ENCODE peak calls at places on chromosomes 12 and 14, in four cellular contexts. R is K562, Z is HepG2, G is HCT116. U is an unnamed sample.
A peak's percentile ranks its signal among the peaks of the same experiment; 100 is the strongest.

GRCh38 chr12:48970702-48971334 is 717 bp downstream of the WNT10B start:
- DNase-seq in G (no peak), R (peak; percentile 23), Z (no peak), U (no peak)

GRCh38 chr12:47391566-47391965 is 311.8 kb upstream of the AMIGO2 start:
- DNase-seq in Z (no peak), G (no peak), R (no peak), U (no peak)

GRCh38 chr12:42977451-42978230 is 388.1 kb upstream of the PRICKLE1 start:
- DNase-seq in Z (no peak), R (no peak), G (no peak), U (no peak)

GRCh38 chr12:106080111-106080732 is 58.5 kb downstream of the NUAK1 start:
- DNase-seq in R (no peak), Z (no peak), G (no peak), U (no peak)

GRCh38 chr12:9866786-9867379 is 2.3 kb downstream of the CLEC2B start:
- DNase-seq in Z (no peak), G (no peak), R (no peak), U (no peak)

GRCh38 chr12:15035185-15035584 is 62.3 kb downstream of the PDE6H start:
- DNase-seq in Z (no peak), G (no peak), R (no peak), U (no peak)

GRCh38 chr14:28807518-28807917 is 40.9 kb downstream of the FOXG1 start:
- DNase-seq in G (no peak), Z (no peak), R (no peak), U (no peak)

GRCh38 chr12:113278141-113278540 is 56.8 kb downstream of the SLC8B1 start:
- DNase-seq in G (no peak), Z (no peak), R (no peak), U (no peak)

GRCh38 chr12:1732914-1733313 is 42.0 kb downstream of the ADIPOR2 start:
- DNase-seq in G (no peak), R (no peak), Z (peak; percentile 82), U (no peak)

GRCh38 chr12:93632383-93632782 is 44.8 kb upstream of the CRADD start:
- DNase-seq in G (no peak), Z (no peak), R (no peak), U (no peak)
- TF ChIP-seq TCF7L2 in G (no peak), Z (no peak), R (no peak), U (no peak)

GRCh38 chr14:104968153-104968527 is 10.0 kb downstream of the AHNAK2 start:
- DNase-seq in G (no peak), R (peak; percentile 48), Z (no peak), U (no peak)
- H3K4me3 ChIP-seq in G (peak overlapping the region; percentile 42), R (no peak overlapping the region), Z (peak overlapping the region; percentile 13), U (peak overlapping the region; percentile 77)

GRCh38 chr14:69522026-69522425 is 37.5 kb downstream of the PLEKHD1 start:
- DNase-seq in G (no peak), R (no peak), Z (no peak), U (no peak)

GRCh38 chr14:69518341-69519101 is 34.0 kb downstream of the PLEKHD1 start:
- DNase-seq in Z (no peak), R (no peak), G (no peak), U (no peak)

GRCh38 chr14:69519253-69519661 is 34.7 kb downstream of the PLEKHD1 start:
- DNase-seq in R (no peak), Z (no peak), G (no peak), U (no peak)

DNA sequence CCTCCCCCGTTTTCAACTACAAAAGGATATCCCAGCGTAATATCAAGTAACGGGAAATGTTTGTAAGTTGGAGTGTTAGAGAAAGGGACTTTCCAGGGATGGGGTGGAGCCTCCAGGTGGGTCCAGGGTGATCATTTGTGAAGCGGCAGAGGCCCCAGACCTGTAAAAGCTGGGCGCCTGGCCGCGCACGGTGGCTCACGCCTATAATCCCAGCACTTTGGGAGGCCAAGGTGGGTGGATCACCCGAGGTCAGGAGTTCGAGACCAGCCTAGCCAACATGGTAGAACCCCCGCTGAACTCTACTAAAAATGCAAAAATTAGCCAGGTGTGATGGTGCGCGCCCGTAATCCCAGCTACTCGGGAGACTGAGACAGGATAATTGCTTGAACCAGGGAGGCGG is 35.2 kb downstream of the PLEKHD1 start:
- DNase-seq in G (no peak), R (no peak), Z (no peak), U (no peak)
- H3K27me3 ChIP-seq in G (no peaks in the 10 kb centered on the region), R (peaks cover 3% of the 10 kb centered on the region), Z (peaks cover 4% of the 10 kb centered on the region), U (no peaks in the 10 kb centered on the region)

GRCh38 chr14:24960816-24961215 is 89.1 kb downstream of the STXBP6 start:
- DNase-seq in R (no peak), G (no peak), Z (no peak), U (no peak)

GRCh38 chr14:24956104-24956503 is 93.8 kb downstream of the STXBP6 start:
- DNase-seq in R (no peak), Z (no peak), G (no peak), U (no peak)

GRCh38 chr14:24954697-24955037 is 95.3 kb downstream of the STXBP6 start:
- DNase-seq in G (no peak), R (no peak), Z (no peak), U (no peak)

GRCh38 chr14:24959791-24960331 is 90.1 kb downstream of the STXBP6 start:
- DNase-seq in Z (peak; percentile 90), G (no peak), R (no peak), U (no peak)

GRCh38 chr14:24958271-24958670 is 91.7 kb downstream of the STXBP6 start:
- DNase-seq in Z (no peak), G (no peak), R (no peak), U (no peak)
- TF ChIP-seq TCF7L2 in Z (no peak), G (no peak), R (no peak), U (no peak)

GRCh38 chr12:53047221-53048032 is 2.4 kb upstream of the TNS2 start:
- DNase-seq in Z (peak; percentile 44), R (peak; percentile 94), G (no peak), U (no peak)
- H3K4me3 ChIP-seq in Z (peak overlapping the region; percentile 77), R (peak overlapping the region; percentile 67), G (peak overlapping the region; percentile 83), U (peak overlapping the region; percentile 71)

GRCh38 chr14:99196310-99196650 is 75.7 kb downstream of the BCL11B start:
- DNase-seq in G (no peak), Z (no peak), R (no peak), U (no peak)
- H3K27me3 ChIP-seq in G (no peaks in the 10 kb centered on the region), Z (peaks cover 25% of the 10 kb centered on the region), R (no peaks in the 10 kb centered on the region), U (no peaks in the 10 kb centered on the region)

GRCh38 chr14:50270932-50271331 is 39.6 kb upstream of the SOS2 start:
- DNase-seq in R (no peak), G (no peak), Z (no peak), U (no peak)

GRCh38 chr14:50272498-50272897 is 39.5 kb downstream of the L2HGDH start:
- DNase-seq in G (no peak), R (no peak), Z (no peak), U (no peak)
- TF ChIP-seq TCF7L2 in G (no peak), R (no peak), Z (no peak), U (no peak)

GRCh38 chr14:55610717-55611370 is 30.8 kb downstream of the KTN1 start:
- DNase-seq in G (no peak), Z (no peak), R (no peak), U (no peak)
- H3K4me3 ChIP-seq in G (no peak overlapping the region), Z (no peak overlapping the region), R (no peak overlapping the region), U (no peak overlapping the region)

U was measured in Panc1.